ENCODE peak calls at places on chromosomes 5 and 9, in ten cellular contexts. P is IMR-90; L is esophagus squamous epithelium; Y is sigmoid colon; N is tibial nerve; S is cardiac fibroblast; K is mesothelial cell of epicardium; X is nephron progenitor cell; C is CD8-positive, alpha-beta T cell; M is adrenal gland. Q is an unnamed sample.

GRCh38 chr9:81814794-81815464 is 113.3 kb upstream of the SPATA31D4 start:
- DNase-seq in P (no peak), L (no peak), Y (no peak), N (no peak), S (peak; percentile 18), K (no peak), X (no peak), C (no peak), M (no peak), Q (no peak)

GRCh38 chr9:124371183-124371582 is 44.1 kb downstream of the PSMB7 start:
- DNase-seq in P (peak; percentile 53), L (no peak), Y (no peak), N (no peak), S (peak; percentile 69), K (no peak), X (no peak), C (no peak), M (no peak), Q (no peak)

GRCh38 chr5:125661584-125661983 is 761.6 kb upstream of the GRAMD2B start:
- DNase-seq in P (no peak), L (no peak), Y (no peak), N (no peak), S (no peak), K (no peak), X (no peak), C (no peak), M (no peak), Q (no peak)

GRCh38 chr5:50786073-50786472 is 119.6 kb downstream of the PARP8 start:
- DNase-seq in P (no peak), L (no peak), Y (no peak), N (no peak), S (peak; percentile 27), K (no peak), X (no peak), C (no peak), M (no peak), Q (no peak)

GRCh38 chr5:67537439-67538342 is 341.1 kb upstream of the CD180 start:
- DNase-seq in P (no peak), L (no peak), Y (no peak), N (no peak), S (peak; percentile 27), K (no peak), X (no peak), C (no peak), M (no peak), Q (no peak)

GRCh38 chr9:30995951-30996738 is 1388.3 kb upstream of the ACO1 start:
- DNase-seq in P (no peak), L (no peak), Y (no peak), N (no peak), S (no peak), K (no peak), X (no peak), C (no peak), M (no peak), Q (no peak)

GRCh38 chr9:121601234-121601633 is 50.2 kb upstream of the DAB2IP start:
- DNase-seq in P (no peak), L (no peak), Y (no peak), N (peak; percentile 43), S (peak; percentile 49), K (no peak), X (no peak), C (no peak), M (no peak), Q (no peak)

GRCh38 chr5:130138406-130139060 is 234.3 kb downstream of the CHSY3 start:
- DNase-seq in P (no peak), L (no peak), Y (no peak), N (no peak), S (peak; percentile 75), K (no peak), X (no peak), C (no peak), M (no peak), Q (no peak)

GRCh38 chr5:107455111-107455544 is 215.6 kb downstream of the EFNA5 start:
- DNase-seq in P (peak; percentile 39), L (no peak), Y (no peak), N (no peak), S (no peak), K (no peak), X (peak; percentile 4), C (no peak), M (no peak), Q (no peak)

GRCh38 chr5:80757290-80757689 is 102.5 kb upstream of the DHFR start:
- DNase-seq in P (no peak), L (no peak), Y (no peak), N (no peak), S (no peak), K (no peak), X (no peak), C (no peak), M (no peak), Q (no peak)

GRCh38 chr5:57037355-57037754 is 85.4 kb upstream of the MIER3 start:
- DNase-seq in P (no peak), L (no peak), Y (no peak), N (no peak), S (no peak), K (no peak), X (no peak), C (no peak), M (peak; percentile 26), Q (no peak)

GRCh38 chr9:134782921-134783698 is 97.5 kb upstream of the FCN2 start:
- DNase-seq in P (no peak), L (no peak), Y (no peak), N (no peak), S (no peak), K (no peak), X (no peak), C (no peak), M (no peak), Q (no peak)

GRCh38 chr5:3285621-3286020 is 310.0 kb upstream of the IRX1 start:
- DNase-seq in P (no peak), L (no peak), Y (no peak), N (no peak), S (no peak), K (no peak), X (no peak), C (no peak), M (no peak), Q (no peak)

DNA sequence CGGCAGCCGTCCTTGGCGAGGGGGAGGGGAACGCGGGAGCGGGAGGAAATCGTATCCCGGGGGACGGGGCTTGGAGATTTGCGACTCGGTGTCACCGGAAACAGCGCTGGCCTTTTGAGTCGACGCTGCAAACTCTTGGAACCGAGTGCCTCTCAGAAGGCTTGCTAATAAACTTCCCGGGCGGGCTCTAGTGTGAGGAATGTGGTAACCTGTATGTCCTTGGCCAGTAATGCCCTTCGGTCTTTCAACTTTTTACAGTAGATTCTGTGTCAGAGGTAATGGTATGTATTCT is 82.7 kb downstream of the PTPDC1 start:
- DNase-seq in P (no peak), L (peak; percentile 67), Y (no peak), N (no peak), S (no peak), K (no peak), X (no peak), C (no peak), M (no peak), Q (no peak)
- TF ChIP-seq CTCF in P (peak; percentile 21), L (no peak), Y (no peak), N (no peak), S (no peak), K (no peak), X (no peak), C (no peak), M (no peak), Q (no peak)

GRCh38 chr5:140408750-140409241 is 7.2 kb downstream of the ANKHD1 start:
- DNase-seq in P (no peak), L (no peak), Y (no peak), N (no peak), S (no peak), K (no peak), X (no peak), C (no peak), M (no peak), Q (no peak)
- TF ChIP-seq CTCF in P (no peak), L (no peak), Y (no peak), N (no peak), S (no peak), K (no peak), X (no peak), C (no peak), M (no peak), Q (no peak)

DNA sequence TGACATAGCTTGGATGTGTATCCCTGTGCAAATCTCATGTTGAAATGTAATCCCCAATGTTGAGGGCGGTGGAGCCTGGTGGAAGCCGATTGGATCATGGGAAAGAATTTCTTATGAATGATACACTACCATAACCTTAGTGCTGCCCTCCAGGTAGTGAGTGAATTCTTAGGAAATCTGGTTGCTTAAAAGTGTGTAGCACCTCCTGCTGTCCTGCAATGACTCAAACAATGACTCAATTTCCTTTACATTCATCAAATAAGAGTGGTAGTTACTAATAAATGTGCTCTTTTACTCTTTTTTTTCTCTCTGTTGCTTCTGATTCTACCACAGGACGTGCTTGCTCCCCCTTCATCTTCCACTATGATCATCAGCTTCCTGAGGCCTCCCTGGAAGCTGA is 1696.0 kb upstream of the CDH9 start:
- DNase-seq in P (no peak), L (no peak), Y (no peak), N (no peak), S (no peak), K (no peak), X (no peak), C (no peak), M (no peak), Q (no peak)
- TF ChIP-seq CTCF in P (no peak), L (no peak), Y (no peak), N (no peak), S (no peak), K (no peak), X (no peak), C (no peak), M (no peak), Q (no peak)

GRCh38 chr9:2145746-2146145 is 130.6 kb downstream of the SMARCA2 start:
- DNase-seq in P (no peak), L (no peak), Y (no peak), N (no peak), S (no peak), K (no peak), X (no peak), C (no peak), M (no peak), Q (no peak)

GRCh38 chr9:2138646-2139045 is 123.5 kb downstream of the SMARCA2 start:
- DNase-seq in P (no peak), L (no peak), Y (no peak), N (no peak), S (no peak), K (no peak), X (no peak), C (no peak), M (no peak), Q (no peak)

GRCh38 chr9:2144619-2145018 is 129.5 kb downstream of the SMARCA2 start:
- DNase-seq in P (no peak), L (no peak), Y (no peak), N (no peak), S (no peak), K (no peak), X (no peak), C (no peak), M (no peak), Q (no peak)

GRCh38 chr9:2140600-2141223 is 125.6 kb downstream of the SMARCA2 start:
- DNase-seq in P (no peak), L (no peak), Y (no peak), N (no peak), S (no peak), K (no peak), X (no peak), C (no peak), M (no peak), Q (no peak)

DNA sequence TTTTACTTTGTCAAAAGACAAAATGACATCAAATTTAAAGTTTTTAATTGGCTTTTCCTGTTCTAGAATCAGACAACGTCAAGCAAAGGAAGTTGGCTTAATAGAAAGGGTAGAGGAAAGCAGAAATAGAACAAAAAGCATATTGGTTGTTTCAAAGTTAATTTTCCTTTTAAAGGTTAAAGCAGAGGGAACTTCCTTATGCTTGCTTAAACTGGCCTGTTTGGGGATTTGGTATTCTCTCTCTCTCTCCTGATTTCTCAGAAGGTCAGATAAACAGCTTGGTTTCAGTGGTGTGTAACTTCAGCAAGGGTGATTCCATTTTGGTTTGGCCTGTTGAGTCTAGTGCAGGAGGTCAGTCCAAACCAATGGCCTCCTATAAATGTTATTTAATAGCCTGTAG is 127.1 kb downstream of the SMARCA2 start:
- DNase-seq in P (no peak), L (no peak), Y (no peak), N (no peak), S (no peak), K (no peak), X (no peak), C (no peak), M (no peak), Q (no peak)
- TF ChIP-seq CTCF in P (no peak), L (no peak), Y (no peak), N (no peak), S (no peak), K (no peak), X (no peak), C (no peak), M (no peak), Q (no peak)